ENCODE peak calls at places on chromosome 17, in seven cellular contexts. N, H, P, S, M, Q and F are unnamed samples.
A peak's percentile ranks its signal among the peaks of the same experiment; 100 is the strongest.

GRCh38 chr17:61837175-61838051 is 25.9 kb downstream of the BRIP1 start:
- DNase-seq in S (peak; percentile 61), H (peak; percentile 85), P (peak; percentile 47), M (peak; percentile 80), N (peak; percentile 73), Q (no peak), F (peak; percentile 34)

GRCh38 chr17:82862758-82863645 is 23.2 kb upstream of the ZNF750 start:
- DNase-seq in S (no peak), N (no peak), H (no peak), M (no peak), Q (no peak), P (no peak), F (no peak)

GRCh38 chr17:71024172-71024571 is 854.8 kb downstream of the KCNJ2 start:
- DNase-seq in N (no peak), M (no peak), Q (no peak), H (no peak), S (no peak), P (no peak), F (no peak)

GRCh38 chr17:1490643-1491405 is 1.7 kb downstream of the MYO1C start:
- DNase-seq in N (peak; percentile 41), S (peak; percentile 76), H (peak; percentile 46), P (peak; percentile 70), M (peak; percentile 58), Q (no peak), F (no peak)

GRCh38 chr17:33970271-33970670 is 284.8 kb upstream of the CCL2 start:
- DNase-seq in H (no peak), S (no peak), Q (no peak), M (no peak), P (no peak), N (no peak), F (no peak)

GRCh38 chr17:40562841-40563370 is 2.4 kb downstream of the CCR7 start:
- DNase-seq in H (no peak), N (no peak), S (no peak), P (no peak), Q (no peak), M (no peak), F (no peak)

GRCh38 chr17:2433696-2434095 is 32.8 kb upstream of the MNT start:
- DNase-seq in N (no peak), Q (no peak), S (no peak), M (no peak), P (no peak), H (peak; percentile 36), F (no peak)

GRCh38 chr17:7903154-7904103 is 12.7 kb downstream of the RNF227 start:
- DNase-seq in H (peak; percentile 19), Q (no peak), S (no peak), N (no peak), M (no peak), P (no peak), F (no peak)

GRCh38 chr17:79183221-79184158 is 108.9 kb downstream of the ENGASE start:
- DNase-seq in S (no peak), H (no peak), M (peak; percentile 60), N (no peak), P (no peak), Q (no peak), F (no peak)

GRCh38 chr17:61352408-61352770 is 47.3 kb upstream of the TBX2 start:
- DNase-seq in P (no peak), M (no peak), S (no peak), H (no peak), N (no peak), Q (no peak), F (no peak)

GRCh38 chr17:83113381-83113780 is 34.0 kb downstream of the METRNL start:
- DNase-seq in N (no peak), H (no peak), S (no peak), P (no peak), M (no peak), Q (no peak), F (no peak)

GRCh38 chr17:68600123-68600880 is 865 bp downstream of the FAM20A start:
- DNase-seq in N (no peak), M (peak; percentile 28), H (no peak), Q (peak; percentile 81), P (no peak), S (no peak), F (no peak)

GRCh38 chr17:60675997-60676396 is 1.7 kb upstream of the BCAS3 start:
- DNase-seq in M (no peak), H (no peak), N (no peak), S (no peak), P (no peak), Q (no peak), F (no peak)

GRCh38 chr17:17729620-17730249 is 48.5 kb downstream of the RAI1 start:
- DNase-seq in Q (no peak), H (peak; percentile 76), N (no peak), M (peak; percentile 48), P (peak; percentile 64), S (peak; percentile 56), F (no peak)

GRCh38 chr17:52181842-52182241 is 23.3 kb upstream of the CA10 start:
- DNase-seq in P (no peak), Q (no peak), N (no peak), M (no peak), S (no peak), H (peak; percentile 62), F (no peak)
- TF ChIP-seq CTCF in P (no peak), Q (no peak), N (no peak), M (no peak), S (no peak), H (no peak), F (no peak)

DNA sequence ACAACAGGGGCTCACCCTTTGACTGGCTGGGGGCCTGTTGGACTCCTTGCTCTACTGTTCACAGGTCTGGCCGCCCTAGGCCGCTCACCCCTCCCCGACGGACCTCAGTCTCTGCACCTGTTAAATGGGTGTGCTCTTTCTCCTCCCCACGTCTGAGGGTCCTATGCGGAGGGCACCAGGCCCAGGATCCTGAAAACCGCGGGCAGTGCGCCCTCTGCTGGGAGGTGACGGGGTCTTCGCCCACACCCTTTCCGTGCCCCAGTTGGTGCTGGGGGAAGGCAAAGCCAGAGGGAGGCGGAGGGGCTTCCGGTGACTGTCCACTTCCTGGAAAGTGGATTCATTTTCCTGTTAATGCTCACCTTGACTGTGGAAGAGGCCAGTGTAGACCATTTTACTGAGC is 1010.9 kb downstream of the KCNJ18 start:
- DNase-seq in S (no peak), P (no peak), M (no peak), N (no peak), H (no peak), Q (no peak), F (no peak)
- TF ChIP-seq CTCF in S (no peak), P (no peak), M (no peak), N (no peak), H (peak; percentile 46), Q (no peak), F (no peak)

GRCh38 chr17:63694974-63695773 is 4.8 kb downstream of the LIMD2 start:
- DNase-seq in M (no peak), N (no peak), H (no peak), P (peak; percentile 57), Q (no peak), S (no peak), F (no peak)

GRCh38 chr17:63697341-63698286 is 2.3 kb downstream of the LIMD2 start:
- DNase-seq in M (peak; percentile 69), N (peak; percentile 28), Q (no peak), H (peak; percentile 74), P (peak; percentile 84), S (peak; percentile 72), F (no peak)

GRCh38 chr17:63695889-63696288 is 4.0 kb downstream of the LIMD2 start:
- DNase-seq in H (no peak), M (no peak), P (no peak), Q (no peak), N (no peak), S (no peak), F (no peak)

GRCh38 chr17:63698381-63698885 is 1.5 kb downstream of the LIMD2 start:
- DNase-seq in S (peak; percentile 8), P (peak; percentile 53), N (no peak), Q (no peak), M (no peak), H (no peak), F (no peak)

DNA sequence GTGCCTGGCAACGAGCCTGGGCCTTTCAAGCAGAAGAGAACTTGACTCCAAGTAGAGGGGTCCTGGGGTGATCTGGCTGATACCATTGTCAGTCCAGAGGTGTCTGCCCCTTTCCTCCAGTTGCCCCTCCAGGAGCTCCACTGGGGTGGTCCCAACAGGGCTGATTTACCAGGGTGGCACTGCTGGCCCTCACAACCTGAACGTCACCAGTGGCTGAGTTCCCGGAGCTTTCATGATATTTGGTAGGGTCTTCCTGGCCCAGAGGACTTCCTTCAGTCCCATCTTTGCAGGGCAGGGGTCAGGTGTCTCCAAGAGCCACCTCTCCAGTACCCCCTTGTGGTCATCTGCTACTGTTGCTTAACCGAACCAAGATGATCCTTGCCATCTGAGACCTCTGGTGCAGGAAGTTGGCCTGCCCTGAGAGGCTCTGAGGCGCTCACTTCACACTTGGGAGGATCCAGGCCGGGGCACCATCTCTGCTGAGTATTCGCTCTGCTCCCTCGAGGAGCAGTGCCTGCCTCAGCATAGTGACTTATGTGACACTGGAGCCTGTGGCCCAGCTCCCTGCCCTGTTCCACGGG is 3.5 kb downstream of the LIMD2 start:
- DNase-seq in P (peak; percentile 59), M (peak; percentile 71), S (peak; percentile 20), H (peak; percentile 55), Q (no peak), N (peak; percentile 38), F (no peak)
- TF ChIP-seq CTCF in P (peak; percentile 32), M (peak; percentile 21), S (peak; percentile 25), H (peak; percentile 60), Q (no peak), N (peak; percentile 42), F (no peak)

GRCh38 chr17:53150101-53150698 is 672.5 kb upstream of the KIF2B start:
- DNase-seq in S (peak; percentile 78), P (no peak), Q (no peak), N (no peak), H (peak; percentile 19), M (peak; percentile 7), F (no peak)
- TF ChIP-seq CTCF in S (peak; percentile 69), P (no peak), Q (no peak), N (no peak), H (peak; percentile 44), M (peak; percentile 21), F (no peak)

DNA sequence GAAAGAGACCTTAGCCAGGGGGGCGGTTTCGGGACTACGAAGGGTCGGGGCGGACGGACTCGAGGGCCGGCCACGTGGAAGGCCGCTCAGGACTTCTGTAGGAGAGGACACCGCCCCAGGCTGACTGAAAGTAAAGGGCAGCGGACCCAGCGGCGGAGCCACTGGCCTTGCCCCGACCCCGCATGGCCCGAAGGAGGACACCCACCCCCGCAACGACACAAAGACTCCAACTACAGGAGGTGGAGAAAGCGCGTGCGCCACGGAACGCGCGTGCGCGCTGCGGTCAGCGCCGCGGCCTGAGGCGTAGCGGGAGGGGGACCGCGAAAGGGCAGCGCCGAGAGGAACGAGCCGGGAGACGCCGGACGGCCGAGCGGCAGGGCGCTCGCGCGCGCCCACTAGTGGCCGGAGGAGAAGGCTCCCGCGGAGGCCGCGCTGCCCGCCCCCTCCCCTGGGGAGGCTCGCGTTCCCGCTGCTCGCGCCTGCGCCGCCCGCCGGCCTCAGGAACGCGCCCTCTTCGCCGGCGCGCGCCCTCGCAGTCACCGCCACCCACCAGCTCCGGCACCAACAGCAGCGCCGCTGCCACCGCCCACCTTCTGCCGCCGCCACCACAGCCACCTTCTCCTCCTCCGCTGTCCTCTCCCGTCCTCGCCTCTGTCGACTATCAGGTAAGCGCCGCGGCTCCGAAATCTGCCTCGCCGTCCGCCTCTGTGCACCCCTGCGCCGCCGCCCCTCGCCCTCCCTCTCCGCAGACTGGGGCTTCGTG is at the start of gene MAPT:
- DNase-seq in S (peak; percentile 92), P (peak; percentile 82), N (peak; percentile 89), M (peak; percentile 97), Q (peak; percentile 85), H (peak; percentile 98), F (peak; percentile 40)
- TF ChIP-seq CTCF in S (peak; percentile 76), P (peak; percentile 69), N (peak; percentile 54), M (peak; percentile 99), Q (peak; percentile 72), H (peak; percentile 91), F (peak; percentile 72)